ENCODE peak calls at places on chromosome 3, in seven cellular contexts. W is left ventricle myocardium inferior; V is tibial artery; M is CD8-positive, alpha-beta T cell; C is adrenal gland; B is tibial nerve; L is astrocyte of the cerebellum. K is an unnamed sample.

GRCh38 chr3:49519266-49519665 is 35.0 kb upstream of the BSN start:
- DNase-seq in L (no peak), C (no peak), M (no peak), W (no peak), V (no peak), B (no peak), K (no peak)

GRCh38 chr3:39106281-39107055 is 959 bp downstream of the GORASP1 start:
- DNase-seq in V (no peak), M (no peak), W (no peak), L (no peak), C (no peak), B (no peak), K (no peak)

GRCh38 chr3:4043867-4044575 is 244.8 kb downstream of the LRRN1 start:
- DNase-seq in W (no peak), M (no peak), B (no peak), V (no peak), C (no peak), L (peak), K (no peak)

GRCh38 chr3:8663177-8664061 is 18.8 kb upstream of the SSUH2 start:
- DNase-seq in C (peak), L (peak), V (no peak), M (no peak), B (peak), W (peak), K (no peak)

GRCh38 chr3:38588995-38589937 is 60.2 kb downstream of the SCN5A start:
- DNase-seq in M (no peak), L (no peak), W (no peak), B (no peak), V (peak), C (peak), K (peak)

GRCh38 chr3:183359036-183359435 is 69.4 kb downstream of the MCF2L2 start:
- DNase-seq in C (no peak), L (no peak), B (no peak), W (no peak), M (no peak), V (no peak), K (no peak)

GRCh38 chr3:45980819-45981218 is 14.8 kb downstream of the FYCO1 start:
- DNase-seq in C (no peak), V (no peak), W (no peak), L (no peak), B (no peak), M (no peak), K (no peak)

GRCh38 chr3:24508423-24508839 is 13.8 kb upstream of the THRB start:
- DNase-seq in M (no peak), L (no peak), B (no peak), W (no peak), V (no peak), C (no peak), K (no peak)

GRCh38 chr3:5194801-5195509 is 7.4 kb downstream of the EDEM1 start:
- DNase-seq in L (peak), V (no peak), M (no peak), C (peak), W (no peak), B (peak), K (no peak)

GRCh38 chr3:75395601-75396315 is 268.4 kb upstream of the FRG2C start:
- DNase-seq in C (no peak), V (no peak), M (no peak), B (no peak), L (no peak), W (no peak), K (no peak)

GRCh38 chr3:189515916-189516531 is 115.2 kb upstream of the TP63 start:
- DNase-seq in C (no peak), B (no peak), V (no peak), W (no peak), L (no peak), M (no peak), K (no peak)

GRCh38 chr3:196454935-196455334 is 22.7 kb upstream of the UBXN7 start:
- DNase-seq in B (no peak), C (no peak), L (peak), V (no peak), M (no peak), W (no peak), K (no peak)
- H3K4me3 ChIP-seq in B (no peak), C (no peak), L (no peak), V (no peak), M (no peak), W (no peak), K (no peak)

GRCh38 chr3:42161050-42161935 is 70.1 kb downstream of the TRAK1 start:
- DNase-seq in B (no peak), L (no peak), V (no peak), M (no peak), C (no peak), W (no peak), K (no peak)

GRCh38 chr3:42157915-42158538 is 66.9 kb downstream of the TRAK1 start:
- DNase-seq in B (no peak), M (no peak), W (no peak), C (no peak), V (no peak), L (no peak), K (no peak)

GRCh38 chr3:42162462-42162861 is 71.3 kb downstream of the TRAK1 start:
- DNase-seq in C (no peak), W (no peak), L (no peak), B (no peak), M (no peak), V (no peak), K (no peak)

GRCh38 chr3:42159147-42159546 is 68.0 kb downstream of the TRAK1 start:
- DNase-seq in L (no peak), W (no peak), C (no peak), M (no peak), V (peak), B (no peak), K (no peak)

GRCh38 chr3:42159706-42160472 is 68.7 kb downstream of the TRAK1 start:
- DNase-seq in C (no peak), V (peak), W (peak), L (no peak), M (peak), B (peak), K (peak)
- H3K4me3 ChIP-seq in C (no peak), V (no peak), W (peak), L (peak), M (peak), B (no peak), K (peak)

GRCh38 chr3:185929192-185930151 is 8.3 kb downstream of the TRA2B start:
- DNase-seq in B (no peak), V (no peak), C (no peak), M (no peak), L (no peak), W (no peak), K (no peak)
- H3K4me3 ChIP-seq in B (no peak), V (no peak), C (no peak), M (no peak), L (no peak), W (peak), K (peak)

GRCh38 chr3:127427169-127427655 is 139.4 kb upstream of the PRR20G start:
- DNase-seq in W (no peak), C (no peak), M (no peak), B (no peak), L (no peak), V (peak), K (no peak)

GRCh38 chr3:127424766-127425504 is 137.1 kb upstream of the PRR20G start:
- DNase-seq in V (peak), M (no peak), W (no peak), B (no peak), C (peak), L (no peak), K (no peak)

GRCh38 chr3:127425505-127426443 is 137.9 kb upstream of the PRR20G start:
- DNase-seq in C (peak), L (no peak), V (peak), W (no peak), B (no peak), M (no peak), K (peak)

GRCh38 chr3:127427666-127428065 is 139.8 kb upstream of the PRR20G start:
- DNase-seq in L (no peak), V (peak), C (no peak), M (no peak), W (no peak), B (no peak), K (no peak)

GRCh38 chr3:127426444-127427168 is 138.8 kb upstream of the PRR20G start:
- DNase-seq in W (no peak), L (no peak), V (peak), M (no peak), B (no peak), C (no peak), K (no peak)
- H3K4me3 ChIP-seq in W (no peak), L (no peak), V (no peak), M (no peak), B (no peak), C (no peak), K (no peak)

GRCh38 chr3:137163241-137163916 is 205.6 kb downstream of the IL20RB start:
- DNase-seq in L (no peak), V (no peak), W (no peak), C (no peak), M (no peak), B (peak), K (no peak)
- H3K4me3 ChIP-seq in L (no peak), V (no peak), W (peak), C (no peak), M (no peak), B (no peak), K (no peak)

DNA sequence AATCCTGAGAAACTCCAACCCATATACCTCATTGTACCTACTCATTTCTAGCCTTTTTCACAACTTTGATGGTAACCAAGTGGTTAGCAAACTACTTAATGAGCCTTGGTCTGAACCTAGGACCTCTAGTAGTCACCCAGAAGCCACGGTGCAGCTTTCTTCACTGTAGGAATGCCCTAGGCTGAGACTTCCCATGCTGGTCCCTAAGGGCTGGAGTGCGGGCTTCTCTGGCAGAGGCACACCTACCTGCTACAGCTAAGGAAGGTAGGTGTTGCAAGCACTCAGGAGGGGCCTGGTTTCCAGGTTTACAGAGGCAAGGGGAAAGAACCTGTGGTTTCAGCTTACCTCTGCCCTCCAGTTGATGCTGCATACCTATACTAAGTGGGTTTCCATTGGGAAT is 65.4 kb downstream of the DHX30 start:
- DNase-seq in V (no peak), M (no peak), L (no peak), C (no peak), B (no peak), W (no peak), K (no peak)
- H3K4me3 ChIP-seq in V (no peak), M (no peak), L (no peak), C (no peak), B (no peak), W (no peak), K (no peak)

GRCh38 chr3:181713673-181714270 is 2.0 kb downstream of the SOX2 start:
- DNase-seq in M (no peak), B (no peak), C (no peak), W (no peak), L (no peak), V (no peak), K (no peak)
- H3K4me3 ChIP-seq in M (no peak), B (peak), C (no peak), W (no peak), L (peak), V (no peak), K (no peak)